ENCODE peak calls at places on chromosomes 13 and 19, in nine cellular contexts. H is endothelial cell of umbilical vein; S is HT1080; F is foreskin fibroblast; R is stimulated activated CD8-positive, alpha-beta memory T cell treated with anti-CD3 and anti-CD28 coated beads, Interleukin-15, amount 100 ng/mL, for 4 hours; T is NCI-H1092; W is ELF-1; E is ovary; D is SW480. Z is an unnamed sample.

GRCh38 chr19:2887391-2887914 is 13.3 kb upstream of the ZNF57 start:
- DNase-seq in F (peak; percentile 79), W (peak; percentile 55), D (peak; percentile 61), E (no peak), T (peak; percentile 59), S (peak; percentile 30), R (no peak), H (peak; percentile 85), Z (peak; percentile 83)

GRCh38 chr19:53467503-53468262 is at the start of gene ZNF813:
- DNase-seq in T (peak; percentile 47), W (peak; percentile 88), S (peak; percentile 17), E (peak; percentile 97), R (peak; percentile 88), F (peak; percentile 96), H (peak; percentile 89), D (peak; percentile 44), Z (no peak)

GRCh38 chr13:101915333-101915732 is 462.9 kb downstream of the ITGBL1 start:
- DNase-seq in T (peak; percentile 95), F (no peak), H (no peak), W (no peak), S (no peak), R (no peak), E (no peak), D (no peak), Z (peak; percentile 76)

GRCh38 chr19:35292421-35292820 is 460 bp downstream of the MAG start:
- DNase-seq in D (no peak), H (no peak), E (no peak), S (no peak), R (no peak), F (no peak), T (no peak), W (no peak), Z (no peak)

GRCh38 chr19:1469936-1470863 is 8.8 kb downstream of the C19orf25 start:
- DNase-seq in R (peak; percentile 38), S (no peak), H (no peak), T (no peak), E (no peak), W (peak; percentile 72), D (peak; percentile 67), F (peak; percentile 64), Z (peak; percentile 81)

GRCh38 chr13:47211106-47211505 is 314.3 kb upstream of the HTR2A start:
- DNase-seq in T (no peak), R (no peak), H (no peak), W (peak; percentile 48), E (no peak), S (peak; percentile 68), D (peak; percentile 23), F (peak; percentile 26), Z (no peak)

GRCh38 chr19:40231544-40232424 is 5.3 kb upstream of the CCNP start:
- DNase-seq in E (no peak), H (no peak), R (no peak), F (peak; percentile 62), W (peak; percentile 81), T (no peak), D (peak; percentile 60), S (no peak), Z (no peak)

GRCh38 chr19:8392017-8392591 is 1.9 kb downstream of the RAB11B start:
- DNase-seq in D (no peak), F (peak; percentile 58), E (peak; percentile 51), H (peak; percentile 63), R (no peak), T (no peak), S (no peak), W (no peak), Z (no peak)

GRCh38 chr13:23608704-23609413 is 38.6 kb downstream of the TNFRSF19 start:
- DNase-seq in F (peak; percentile 87), S (no peak), D (no peak), W (no peak), H (peak; percentile 88), T (no peak), E (peak; percentile 44), R (no peak), Z (no peak)

GRCh38 chr13:32837307-32837972 is 178.8 kb upstream of the KL start:
- DNase-seq in E (no peak), T (no peak), F (no peak), H (no peak), W (no peak), S (no peak), R (no peak), D (no peak), Z (no peak)

GRCh38 chr19:34962281-34962944 is 1.6 kb downstream of the ZNF792 start:
- DNase-seq in D (no peak), F (no peak), W (no peak), S (no peak), E (no peak), R (no peak), T (no peak), H (peak; percentile 95), Z (no peak)

GRCh38 chr13:51590966-51591627 is 6.8 kb downstream of the WDFY2 start:
- DNase-seq in H (peak; percentile 44), T (no peak), E (peak; percentile 35), S (peak; percentile 90), W (peak; percentile 10), F (peak; percentile 97), D (no peak), R (no peak), Z (no peak)

GRCh38 chr13:68124437-68125086 is 894.4 kb upstream of the PCDH9 start:
- DNase-seq in T (no peak), W (no peak), R (no peak), H (no peak), S (no peak), E (no peak), F (no peak), D (no peak), Z (no peak)

GRCh38 chr13:42048625-42049453 is at the start of gene DGKH:
- DNase-seq in R (peak; percentile 37), S (peak; percentile 72), H (peak; percentile 71), T (peak; percentile 29), E (peak; percentile 89), D (peak; percentile 73), W (peak; percentile 69), F (peak; percentile 89), Z (peak; percentile 45)

GRCh38 chr13:51684076-51684475 is 99.8 kb downstream of the WDFY2 start:
- DNase-seq in R (no peak), W (no peak), E (no peak), S (no peak), T (no peak), D (no peak), H (no peak), F (peak; percentile 48), Z (no peak)

GRCh38 chr19:16324064-16324383 is 602 bp upstream of the KLF2 start:
- DNase-seq in E (no peak), W (no peak), H (no peak), S (no peak), D (no peak), R (no peak), F (no peak), T (no peak), Z (no peak)

GRCh38 chr19:6971366-6971765 is 49.9 kb downstream of the MBD3L2B start:
- DNase-seq in D (peak; percentile 32), H (no peak), R (no peak), E (no peak), F (no peak), S (peak; percentile 5), W (no peak), T (no peak), Z (no peak)

GRCh38 chr19:56476671-56477428 is at the start of gene ZNF667:
- DNase-seq in T (no peak), D (no peak), R (peak; percentile 26), H (peak; percentile 3), S (no peak), E (no peak), W (no peak), F (peak; percentile 68), Z (no peak)

Z was measured in NCI-H1105 treated with DMSO at 0.1 percent for 48 hours.